ENCODE peak calls at places on chromosome 20, in seven cellular contexts. One of them, this sample, is unnamed.

GRCh38 chr20:33545763-33546162 is 55.9 kb downstream of the CBFA2T2 start:
- DNase-seq in cerebellar cortex: no peak
- DNase-seq in KBM-7: no peak
- DNase-seq in T1000: no peak
- DNase-seq in non-pigmented ciliary epithelial cell: no peak
- DNase-seq in WERI-Rb-1: no peak
- DNase-seq in sciatic nerve: no peak
- DNase-seq in this sample: no peak

GRCh38 chr20:21719592-21720214 is 14.2 kb downstream of the PAX1 start:
- DNase-seq in sciatic nerve: no peak
- DNase-seq in non-pigmented ciliary epithelial cell: peak; percentile 30
- DNase-seq in WERI-Rb-1: peak; percentile 45
- DNase-seq in T1000: peak; percentile 1
- DNase-seq in KBM-7: peak; percentile 66
- DNase-seq in cerebellar cortex: peak; percentile 52
- DNase-seq in this sample: no peak

GRCh38 chr20:2866236-2866635 is 7.0 kb upstream of the PTPRA start:
- DNase-seq in WERI-Rb-1: no peak
- DNase-seq in non-pigmented ciliary epithelial cell: no peak
- DNase-seq in T1000: no peak
- DNase-seq in cerebellar cortex: no peak
- DNase-seq in sciatic nerve: no peak
- DNase-seq in KBM-7: no peak
- DNase-seq in this sample: no peak

GRCh38 chr20:64049060-64049886 is at the start of gene SOX18:
- DNase-seq in T1000: no peak
- DNase-seq in non-pigmented ciliary epithelial cell: no peak
- DNase-seq in cerebellar cortex: no peak
- DNase-seq in WERI-Rb-1: no peak
- DNase-seq in KBM-7: no peak
- DNase-seq in sciatic nerve: no peak
- DNase-seq in this sample: no peak

GRCh38 chr20:45039470-45039811 is 61.5 kb downstream of the KCNS1 start:
- DNase-seq in cerebellar cortex: no peak
- DNase-seq in non-pigmented ciliary epithelial cell: no peak
- DNase-seq in T1000: no peak
- DNase-seq in sciatic nerve: no peak
- DNase-seq in WERI-Rb-1: no peak
- DNase-seq in KBM-7: no peak
- DNase-seq in this sample: no peak

GRCh38 chr20:3532089-3532615 is 61.3 kb downstream of the ATRN start:
- DNase-seq in sciatic nerve: no peak
- DNase-seq in T1000: no peak
- DNase-seq in KBM-7: no peak
- DNase-seq in WERI-Rb-1: no peak
- DNase-seq in non-pigmented ciliary epithelial cell: no peak
- DNase-seq in cerebellar cortex: no peak
- DNase-seq in this sample: no peak

GRCh38 chr20:2918096-2919049 is 45.1 kb downstream of the PTPRA start:
- DNase-seq in non-pigmented ciliary epithelial cell: no peak
- DNase-seq in WERI-Rb-1: no peak
- DNase-seq in KBM-7: no peak
- DNase-seq in T1000: no peak
- DNase-seq in sciatic nerve: no peak
- DNase-seq in cerebellar cortex: no peak
- DNase-seq in this sample: no peak

GRCh38 chr20:8983478-8984345 is 85.2 kb upstream of the PLCB4 start:
- DNase-seq in T1000: no peak
- DNase-seq in sciatic nerve: no peak
- DNase-seq in WERI-Rb-1: no peak
- DNase-seq in non-pigmented ciliary epithelial cell: no peak
- DNase-seq in cerebellar cortex: no peak
- DNase-seq in KBM-7: no peak
- DNase-seq in this sample: no peak

GRCh38 chr20:49906101-49906604 is 9.2 kb downstream of the SPATA2 start:
- DNase-seq in cerebellar cortex: no peak
- DNase-seq in non-pigmented ciliary epithelial cell: no peak
- DNase-seq in T1000: no peak
- DNase-seq in sciatic nerve: no peak
- DNase-seq in WERI-Rb-1: no peak
- DNase-seq in KBM-7: no peak
- DNase-seq in this sample: no peak

GRCh38 chr20:25136643-25137559 is 55.0 kb upstream of the VSX1 start:
- DNase-seq in KBM-7: no peak
- DNase-seq in WERI-Rb-1: no peak
- DNase-seq in cerebellar cortex: peak; percentile 66
- DNase-seq in sciatic nerve: no peak
- DNase-seq in T1000: peak; percentile 73
- DNase-seq in non-pigmented ciliary epithelial cell: peak; percentile 43
- DNase-seq in this sample: no peak

GRCh38 chr20:57769756-57770155 is 59.9 kb upstream of the PMEPA1 start:
- DNase-seq in KBM-7: no peak
- DNase-seq in T1000: no peak
- DNase-seq in non-pigmented ciliary epithelial cell: no peak
- DNase-seq in sciatic nerve: peak; percentile 14
- DNase-seq in cerebellar cortex: no peak
- DNase-seq in WERI-Rb-1: no peak
- DNase-seq in this sample: no peak

GRCh38 chr20:60215786-60216730 is 257.8 kb downstream of the CDH26 start:
- DNase-seq in T1000: no peak
- DNase-seq in WERI-Rb-1: no peak
- DNase-seq in cerebellar cortex: no peak
- DNase-seq in non-pigmented ciliary epithelial cell: no peak
- DNase-seq in sciatic nerve: no peak
- DNase-seq in KBM-7: no peak
- DNase-seq in this sample: no peak

GRCh38 chr20:63116412-63117106 is 99.4 kb downstream of the YTHDF1 start:
- DNase-seq in WERI-Rb-1: no peak
- DNase-seq in T1000: no peak
- DNase-seq in sciatic nerve: no peak
- DNase-seq in KBM-7: peak; percentile 28
- DNase-seq in non-pigmented ciliary epithelial cell: no peak
- DNase-seq in cerebellar cortex: peak; percentile 45
- DNase-seq in this sample: no peak

GRCh38 chr20:32574296-32575226 is 10.6 kb downstream of the NOL4L start:
- DNase-seq in non-pigmented ciliary epithelial cell: peak; percentile 67
- DNase-seq in KBM-7: peak; percentile 73
- DNase-seq in WERI-Rb-1: no peak
- DNase-seq in sciatic nerve: no peak
- DNase-seq in T1000: no peak
- DNase-seq in cerebellar cortex: no peak
- DNase-seq in this sample: no peak

GRCh38 chr20:5970381-5970780 is 19.9 kb downstream of the MCM8 start:
- DNase-seq in cerebellar cortex: peak; percentile 90
- DNase-seq in non-pigmented ciliary epithelial cell: no peak
- DNase-seq in KBM-7: no peak
- DNase-seq in WERI-Rb-1: no peak
- DNase-seq in T1000: no peak
- DNase-seq in sciatic nerve: no peak
- DNase-seq in this sample: no peak

GRCh38 chr20:6583134-6583738 is 184.2 kb upstream of the BMP2 start:
- DNase-seq in KBM-7: peak; percentile 73
- DNase-seq in non-pigmented ciliary epithelial cell: no peak
- DNase-seq in sciatic nerve: no peak
- DNase-seq in cerebellar cortex: peak; percentile 6
- DNase-seq in WERI-Rb-1: peak; percentile 20
- DNase-seq in T1000: peak; percentile 15
- DNase-seq in this sample: no peak

GRCh38 chr20:35510946-35511735 is 18.3 kb downstream of the C20orf173 start:
- DNase-seq in sciatic nerve: no peak
- DNase-seq in cerebellar cortex: no peak
- DNase-seq in non-pigmented ciliary epithelial cell: no peak
- DNase-seq in T1000: no peak
- DNase-seq in WERI-Rb-1: no peak
- DNase-seq in KBM-7: no peak
- DNase-seq in this sample: no peak

GRCh38 chr20:55515831-55516230 is 489.5 kb downstream of the CBLN4 start:
- DNase-seq in WERI-Rb-1: no peak
- DNase-seq in sciatic nerve: no peak
- DNase-seq in KBM-7: no peak
- DNase-seq in cerebellar cortex: no peak
- DNase-seq in non-pigmented ciliary epithelial cell: no peak
- DNase-seq in T1000: no peak
- DNase-seq in this sample: no peak

GRCh38 chr20:3842332-3842930 is 4.2 kb upstream of the MAVS start:
- DNase-seq in sciatic nerve: no peak
- DNase-seq in cerebellar cortex: no peak
- DNase-seq in WERI-Rb-1: no peak
- DNase-seq in KBM-7: peak; percentile 30
- DNase-seq in non-pigmented ciliary epithelial cell: no peak
- DNase-seq in T1000: no peak
- DNase-seq in this sample: no peak

GRCh38 chr20:49675368-49676151 is 38.1 kb downstream of the B4GALT5 start:
- DNase-seq in cerebellar cortex: no peak
- DNase-seq in T1000: no peak
- DNase-seq in non-pigmented ciliary epithelial cell: no peak
- DNase-seq in KBM-7: no peak
- DNase-seq in sciatic nerve: no peak
- DNase-seq in WERI-Rb-1: no peak
- DNase-seq in this sample: no peak

GRCh38 chr20:36467076-36467999 is 74.0 kb upstream of the MYL9 start:
- DNase-seq in KBM-7: peak; percentile 32
- DNase-seq in T1000: no peak
- DNase-seq in cerebellar cortex: peak; percentile 90
- DNase-seq in sciatic nerve: peak; percentile 74
- DNase-seq in non-pigmented ciliary epithelial cell: no peak
- DNase-seq in WERI-Rb-1: peak; percentile 54
- DNase-seq in this sample: peak; percentile 12

GRCh38 chr20:56690531-56691175 is 61.5 kb downstream of the TFAP2C start:
- DNase-seq in T1000: no peak
- DNase-seq in KBM-7: no peak
- DNase-seq in cerebellar cortex: no peak
- DNase-seq in non-pigmented ciliary epithelial cell: no peak
- DNase-seq in sciatic nerve: no peak
- DNase-seq in WERI-Rb-1: no peak
- DNase-seq in this sample: no peak

GRCh38 chr20:50191065-50191565 is 485 bp downstream of the CEBPB start:
- DNase-seq in KBM-7: no peak
- DNase-seq in WERI-Rb-1: no peak
- DNase-seq in sciatic nerve: peak; percentile 82
- DNase-seq in non-pigmented ciliary epithelial cell: no peak
- DNase-seq in cerebellar cortex: no peak
- DNase-seq in T1000: no peak
- DNase-seq in this sample: peak; percentile 29

GRCh38 chr20:56627122-56628014 is 1.7 kb upstream of the TFAP2C start:
- DNase-seq in non-pigmented ciliary epithelial cell: no peak
- DNase-seq in sciatic nerve: no peak
- DNase-seq in KBM-7: no peak
- DNase-seq in cerebellar cortex: no peak
- DNase-seq in T1000: no peak
- DNase-seq in WERI-Rb-1: no peak
- DNase-seq in this sample: no peak

GRCh38 chr20:54126809-54127655 is 46.8 kb downstream of the CYP24A1 start:
- DNase-seq in WERI-Rb-1: no peak
- DNase-seq in KBM-7: no peak
- DNase-seq in non-pigmented ciliary epithelial cell: no peak
- DNase-seq in T1000: no peak
- DNase-seq in cerebellar cortex: no peak
- DNase-seq in sciatic nerve: no peak
- DNase-seq in this sample: no peak

GRCh38 chr20:46176744-46177378 is 58.7 kb downstream of the CD40 start:
- DNase-seq in WERI-Rb-1: no peak
- DNase-seq in KBM-7: no peak
- DNase-seq in cerebellar cortex: no peak
- DNase-seq in non-pigmented ciliary epithelial cell: no peak
- DNase-seq in sciatic nerve: no peak
- DNase-seq in T1000: no peak
- DNase-seq in this sample: no peak

GRCh38 chr20:20443509-20443908 is 75.6 kb downstream of the INSM1 start:
- DNase-seq in KBM-7: peak; percentile 37
- DNase-seq in WERI-Rb-1: no peak
- DNase-seq in non-pigmented ciliary epithelial cell: no peak
- DNase-seq in sciatic nerve: no peak
- DNase-seq in T1000: no peak
- DNase-seq in cerebellar cortex: no peak
- DNase-seq in this sample: no peak

GRCh38 chr20:38927902-38928578 is 1.8 kb downstream of the FAM83D start:
- DNase-seq in WERI-Rb-1: no peak
- DNase-seq in sciatic nerve: no peak
- DNase-seq in T1000: no peak
- DNase-seq in non-pigmented ciliary epithelial cell: no peak
- DNase-seq in KBM-7: peak; percentile 36
- DNase-seq in cerebellar cortex: no peak
- DNase-seq in this sample: no peak

GRCh38 chr20:41177636-41178035 is 40.3 kb downstream of the PLCG1 start:
- DNase-seq in cerebellar cortex: no peak
- DNase-seq in T1000: peak; percentile 85
- DNase-seq in KBM-7: no peak
- DNase-seq in sciatic nerve: peak; percentile 60
- DNase-seq in WERI-Rb-1: no peak
- DNase-seq in non-pigmented ciliary epithelial cell: peak; percentile 71
- DNase-seq in this sample: no peak

GRCh38 chr20:59207742-59208357 is 44.2 kb downstream of the ZNF831 start:
- DNase-seq in KBM-7: peak; percentile 54
- DNase-seq in non-pigmented ciliary epithelial cell: no peak
- DNase-seq in WERI-Rb-1: peak; percentile 89
- DNase-seq in sciatic nerve: no peak
- DNase-seq in cerebellar cortex: peak; percentile 18
- DNase-seq in T1000: no peak
- DNase-seq in this sample: peak; percentile 51

GRCh38 chr20:36177716-36178115 is 23.2 kb downstream of the EPB41L1 start:
- DNase-seq in KBM-7: no peak
- DNase-seq in sciatic nerve: no peak
- DNase-seq in non-pigmented ciliary epithelial cell: no peak
- DNase-seq in cerebellar cortex: no peak
- DNase-seq in T1000: no peak
- DNase-seq in WERI-Rb-1: no peak
- DNase-seq in this sample: no peak

GRCh38 chr20:14838663-14839650 is 501.5 kb upstream of the FLRT3 start:
- DNase-seq in sciatic nerve: no peak
- DNase-seq in cerebellar cortex: no peak
- DNase-seq in KBM-7: no peak
- DNase-seq in T1000: no peak
- DNase-seq in non-pigmented ciliary epithelial cell: no peak
- DNase-seq in WERI-Rb-1: no peak
- DNase-seq in this sample: no peak

GRCh38 chr20:32485126-32485769 is 99.9 kb downstream of the NOL4L start:
- DNase-seq in non-pigmented ciliary epithelial cell: peak; percentile 38
- DNase-seq in cerebellar cortex: peak; percentile 91
- DNase-seq in sciatic nerve: peak; percentile 89
- DNase-seq in T1000: peak; percentile 16
- DNase-seq in WERI-Rb-1: peak; percentile 72
- DNase-seq in KBM-7: peak; percentile 91
- DNase-seq in this sample: peak; percentile 63

GRCh38 chr20:51826372-51826771 is 24.1 kb upstream of the SALL4 start:
- DNase-seq in T1000: no peak
- DNase-seq in KBM-7: no peak
- DNase-seq in non-pigmented ciliary epithelial cell: no peak
- DNase-seq in WERI-Rb-1: no peak
- DNase-seq in sciatic nerve: no peak
- DNase-seq in cerebellar cortex: no peak
- DNase-seq in this sample: no peak